ENCODE peak calls at places on chromosomes 11 and 22, in five cellular contexts. One of them, this sample, is unnamed.

GRCh38 chr11:17894929-17895658 is 117.8 kb downstream of the SERGEF start:
- DNase-seq in AG10803: no peak
- DNase-seq in heart right ventricle: peak; percentile 18
- DNase-seq in progenitor cell of endocrine pancreas: no peak
- DNase-seq in uterus: no peak
- DNase-seq in this sample: no peak

GRCh38 chr11:65113839-65114238 is 2.2 kb downstream of the TM7SF2 start:
- DNase-seq in uterus: no peak
- DNase-seq in AG10803: no peak
- DNase-seq in heart right ventricle: no peak
- DNase-seq in progenitor cell of endocrine pancreas: no peak
- DNase-seq in this sample: no peak

GRCh38 chr22:49010086-49010863 is 817.4 kb downstream of the BRD1 start:
- DNase-seq in heart right ventricle: no peak
- DNase-seq in AG10803: no peak
- DNase-seq in progenitor cell of endocrine pancreas: no peak
- DNase-seq in uterus: no peak
- DNase-seq in this sample: no peak

GRCh38 chr11:79393362-79394043 is 47.3 kb downstream of the TENM4 start:
- DNase-seq in heart right ventricle: no peak
- DNase-seq in AG10803: no peak
- DNase-seq in uterus: no peak
- DNase-seq in progenitor cell of endocrine pancreas: no peak
- DNase-seq in this sample: peak; percentile 71

GRCh38 chr22:31526275-31526674 is 29.9 kb downstream of the SFI1 start:
- DNase-seq in heart right ventricle: no peak
- DNase-seq in AG10803: no peak
- DNase-seq in uterus: no peak
- DNase-seq in progenitor cell of endocrine pancreas: no peak
- DNase-seq in this sample: no peak

GRCh38 chr11:71425851-71426250 is 22.3 kb downstream of the DHCR7 start:
- DNase-seq in progenitor cell of endocrine pancreas: no peak
- DNase-seq in heart right ventricle: no peak
- DNase-seq in AG10803: no peak
- DNase-seq in uterus: no peak
- DNase-seq in this sample: no peak

GRCh38 chr11:117585631-117586030 is 211.4 kb downstream of the DSCAML1 start:
- DNase-seq in AG10803: no peak
- DNase-seq in progenitor cell of endocrine pancreas: no peak
- DNase-seq in uterus: peak; percentile 9
- DNase-seq in heart right ventricle: no peak
- DNase-seq in this sample: no peak

GRCh38 chr11:67605231-67606011 is 1.3 kb upstream of the NDUFV1 start:
- DNase-seq in heart right ventricle: no peak
- DNase-seq in progenitor cell of endocrine pancreas: no peak
- DNase-seq in uterus: peak; percentile 27
- DNase-seq in AG10803: no peak
- DNase-seq in this sample: no peak

GRCh38 chr22:50419116-50419515 is 55.7 kb downstream of the SBF1 start:
- DNase-seq in heart right ventricle: no peak
- DNase-seq in uterus: no peak
- DNase-seq in progenitor cell of endocrine pancreas: no peak
- DNase-seq in AG10803: no peak
- DNase-seq in this sample: no peak

GRCh38 chr22:26972281-26972680 is 314.9 kb downstream of the MIAT start:
- DNase-seq in progenitor cell of endocrine pancreas: no peak
- DNase-seq in heart right ventricle: no peak
- DNase-seq in AG10803: peak; percentile 12
- DNase-seq in uterus: no peak
- DNase-seq in this sample: no peak

GRCh38 chr11:46513934-46514342 is 79.9 kb downstream of the AMBRA1 start:
- DNase-seq in uterus: peak; percentile 24
- DNase-seq in progenitor cell of endocrine pancreas: no peak
- DNase-seq in heart right ventricle: peak; percentile 59
- DNase-seq in AG10803: peak; percentile 37
- DNase-seq in this sample: no peak

GRCh38 chr11:27902981-27903624 is 202.8 kb upstream of the BDNF start:
- DNase-seq in uterus: no peak
- DNase-seq in AG10803: peak; percentile 78
- DNase-seq in heart right ventricle: no peak
- DNase-seq in progenitor cell of endocrine pancreas: no peak
- DNase-seq in this sample: peak; percentile 90

GRCh38 chr22:37496651-37497599 is 10.7 kb upstream of the MFNG start:
- DNase-seq in uterus: no peak
- DNase-seq in heart right ventricle: no peak
- DNase-seq in AG10803: peak; percentile 90
- DNase-seq in progenitor cell of endocrine pancreas: no peak
- DNase-seq in this sample: peak; percentile 93

GRCh38 chr11:102393272-102393730 is 46.3 kb downstream of the BIRC2 start:
- DNase-seq in progenitor cell of endocrine pancreas: no peak
- DNase-seq in uterus: no peak
- DNase-seq in heart right ventricle: no peak
- DNase-seq in AG10803: no peak
- DNase-seq in this sample: no peak

GRCh38 chr11:15232496-15232895 is 117.8 kb downstream of the INSC start:
- DNase-seq in AG10803: no peak
- DNase-seq in heart right ventricle: no peak
- DNase-seq in progenitor cell of endocrine pancreas: no peak
- DNase-seq in uterus: no peak
- DNase-seq in this sample: no peak

GRCh38 chr11:17692931-17693330 is 26.4 kb upstream of the MYOD1 start:
- DNase-seq in progenitor cell of endocrine pancreas: no peak
- DNase-seq in uterus: no peak
- DNase-seq in AG10803: no peak
- DNase-seq in heart right ventricle: no peak
- DNase-seq in this sample: no peak

GRCh38 chr22:50524664-50525103 is 714 bp downstream of the SCO2 start:
- DNase-seq in uterus: no peak
- DNase-seq in heart right ventricle: no peak
- DNase-seq in AG10803: no peak
- DNase-seq in progenitor cell of endocrine pancreas: no peak
- DNase-seq in this sample: no peak

GRCh38 chr11:122271747-122272146 is 155.7 kb upstream of the BLID start:
- DNase-seq in progenitor cell of endocrine pancreas: no peak
- DNase-seq in heart right ventricle: no peak
- DNase-seq in uterus: no peak
- DNase-seq in AG10803: no peak
- DNase-seq in this sample: no peak

GRCh38 chr11:16169946-16170345 is 186.4 kb downstream of the SOX6 start:
- DNase-seq in uterus: no peak
- DNase-seq in AG10803: peak; percentile 77
- DNase-seq in progenitor cell of endocrine pancreas: no peak
- DNase-seq in heart right ventricle: no peak
- DNase-seq in this sample: no peak

GRCh38 chr11:22807391-22807790 is 22.2 kb downstream of the SVIP start:
- DNase-seq in uterus: no peak
- DNase-seq in heart right ventricle: no peak
- DNase-seq in AG10803: no peak
- DNase-seq in progenitor cell of endocrine pancreas: no peak
- DNase-seq in this sample: no peak

GRCh38 chr11:17371614-17372013 is 16.8 kb downstream of the KCNJ11 start:
- DNase-seq in uterus: no peak
- DNase-seq in AG10803: peak; percentile 49
- DNase-seq in heart right ventricle: no peak
- DNase-seq in progenitor cell of endocrine pancreas: no peak
- DNase-seq in this sample: peak; percentile 37

GRCh38 chr22:50576070-50576469 is 2.2 kb downstream of the CPT1B start:
- DNase-seq in progenitor cell of endocrine pancreas: no peak
- DNase-seq in heart right ventricle: no peak
- DNase-seq in AG10803: peak; percentile 23
- DNase-seq in uterus: no peak
- DNase-seq in this sample: peak; percentile 42

GRCh38 chr22:45704648-45705047 is 33.0 kb downstream of the ATXN10 start:
- DNase-seq in heart right ventricle: no peak
- DNase-seq in AG10803: peak; percentile 52
- DNase-seq in uterus: no peak
- DNase-seq in progenitor cell of endocrine pancreas: no peak
- DNase-seq in this sample: peak; percentile 8

GRCh38 chr22:22663861-22664800 is 19.7 kb downstream of the GGTLC2 start:
- DNase-seq in uterus: no peak
- DNase-seq in progenitor cell of endocrine pancreas: no peak
- DNase-seq in heart right ventricle: no peak
- DNase-seq in AG10803: no peak
- DNase-seq in this sample: no peak

GRCh38 chr11:111632798-111633197 is 30.5 kb downstream of the SIK2 start:
- DNase-seq in uterus: no peak
- DNase-seq in heart right ventricle: no peak
- DNase-seq in progenitor cell of endocrine pancreas: no peak
- DNase-seq in AG10803: no peak
- DNase-seq in this sample: no peak

GRCh38 chr11:78196661-78197091 is 8.0 kb downstream of the USP35 start:
- DNase-seq in AG10803: no peak
- DNase-seq in progenitor cell of endocrine pancreas: no peak
- DNase-seq in uterus: no peak
- DNase-seq in heart right ventricle: no peak
- DNase-seq in this sample: no peak

GRCh38 chr11:396948-397548 is 3.0 kb downstream of the PKP3 start:
- DNase-seq in uterus: peak; percentile 68
- DNase-seq in progenitor cell of endocrine pancreas: no peak
- DNase-seq in AG10803: peak; percentile 48
- DNase-seq in heart right ventricle: peak; percentile 62
- DNase-seq in this sample: peak; percentile 53

GRCh38 chr11:133212201-133212600 is 320.1 kb downstream of the OPCML start:
- DNase-seq in progenitor cell of endocrine pancreas: no peak
- DNase-seq in uterus: no peak
- DNase-seq in AG10803: no peak
- DNase-seq in heart right ventricle: no peak
- DNase-seq in this sample: no peak

GRCh38 chr11:123159146-123159857 is 35.7 kb downstream of the CLMP start:
- DNase-seq in progenitor cell of endocrine pancreas: no peak
- DNase-seq in AG10803: no peak
- DNase-seq in heart right ventricle: no peak
- DNase-seq in uterus: no peak
- DNase-seq in this sample: no peak

GRCh38 chr11:20355221-20356219 is 8.0 kb upstream of the HTATIP2 start:
- DNase-seq in heart right ventricle: no peak
- DNase-seq in uterus: no peak
- DNase-seq in AG10803: peak; percentile 51
- DNase-seq in progenitor cell of endocrine pancreas: no peak
- DNase-seq in this sample: peak; percentile 50

GRCh38 chr11:120629407-120629806 is 117.9 kb downstream of the GRIK4 start:
- DNase-seq in progenitor cell of endocrine pancreas: no peak
- DNase-seq in AG10803: no peak
- DNase-seq in uterus: no peak
- DNase-seq in heart right ventricle: no peak
- DNase-seq in this sample: no peak

GRCh38 chr22:40009231-40009769 is 14.5 kb downstream of the FAM83F start:
- DNase-seq in AG10803: no peak
- DNase-seq in uterus: no peak
- DNase-seq in heart right ventricle: no peak
- DNase-seq in progenitor cell of endocrine pancreas: no peak
- DNase-seq in this sample: no peak

DNA sequence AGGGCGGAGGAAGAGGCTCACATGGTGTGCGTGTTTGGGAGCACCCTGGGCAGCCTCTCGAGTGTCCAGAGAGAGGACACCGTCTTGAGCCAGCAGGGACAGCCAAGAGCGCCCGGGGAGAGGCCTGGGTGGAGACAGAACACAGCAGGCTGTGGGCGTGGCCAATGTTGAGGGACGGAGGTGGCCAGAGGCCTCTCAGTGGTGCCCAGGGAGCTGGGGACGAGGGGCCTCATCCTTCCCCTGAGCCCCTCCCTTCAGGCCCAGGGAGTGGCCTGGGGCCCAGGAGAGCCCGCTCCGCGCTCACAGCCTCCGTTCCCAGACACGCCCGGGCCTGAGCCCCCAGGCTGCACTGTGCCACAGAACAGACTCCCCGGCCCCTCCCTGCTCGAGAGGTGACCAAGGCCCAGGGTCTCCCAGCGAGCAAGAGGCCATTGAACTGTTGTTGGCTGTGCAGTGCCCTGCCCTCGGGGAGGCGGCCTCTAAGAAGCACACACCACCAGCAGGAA is 48.4 kb downstream of the CDKN1C start:
- DNase-seq in uterus: peak; percentile 72
- DNase-seq in AG10803: peak; percentile 50
- DNase-seq in heart right ventricle: peak; percentile 83
- DNase-seq in progenitor cell of endocrine pancreas: peak; percentile 64
- DNase-seq in this sample: peak; percentile 67
- TF ChIP-seq CTCF in uterus: no peak
- TF ChIP-seq CTCF in AG10803: peak; percentile 47
- TF ChIP-seq CTCF in heart right ventricle: peak; percentile 29
- TF ChIP-seq CTCF in progenitor cell of endocrine pancreas: peak; percentile 55
- TF ChIP-seq CTCF in this sample: peak; percentile 55

DNA sequence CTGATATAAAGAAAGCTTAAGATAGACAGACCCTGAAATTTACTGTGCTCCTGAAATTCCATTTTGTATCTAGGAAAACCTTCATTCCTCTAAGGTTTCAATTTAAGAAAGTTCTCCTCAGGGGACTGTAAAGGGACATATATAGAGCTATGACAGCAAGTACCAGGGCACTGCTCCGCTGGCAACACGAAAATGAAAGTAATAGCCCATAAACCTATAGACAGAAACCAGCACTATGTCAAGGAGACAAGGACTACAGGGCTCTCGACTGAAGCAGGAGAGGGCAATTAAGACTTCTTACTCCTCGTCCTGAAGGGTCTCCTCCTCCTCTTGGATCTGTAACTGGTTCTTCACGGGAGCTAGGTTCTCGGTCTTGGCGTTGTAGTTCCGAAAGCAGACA is 6.9 kb downstream of the FEZ1 start:
- DNase-seq in heart right ventricle: no peak
- DNase-seq in uterus: no peak
- DNase-seq in progenitor cell of endocrine pancreas: no peak
- DNase-seq in AG10803: no peak
- DNase-seq in this sample: no peak
- TF ChIP-seq CTCF in heart right ventricle: no peak
- TF ChIP-seq CTCF in uterus: no peak
- TF ChIP-seq CTCF in progenitor cell of endocrine pancreas: no peak
- TF ChIP-seq CTCF in AG10803: no peak
- TF ChIP-seq CTCF in this sample: no peak

GRCh38 chr22:17201285-17201945 is 17.8 kb downstream of the ADA2 start:
- DNase-seq in uterus: no peak
- DNase-seq in heart right ventricle: no peak
- DNase-seq in progenitor cell of endocrine pancreas: no peak
- DNase-seq in AG10803: peak; percentile 29
- DNase-seq in this sample: no peak
- TF ChIP-seq CTCF in uterus: no peak
- TF ChIP-seq CTCF in heart right ventricle: no peak
- TF ChIP-seq CTCF in progenitor cell of endocrine pancreas: peak; percentile 57
- TF ChIP-seq CTCF in AG10803: peak; percentile 37
- TF ChIP-seq CTCF in this sample: peak; percentile 39

GRCh38 chr11:80844110-80844509 is 1403.3 kb upstream of the TENM4 start:
- DNase-seq in uterus: no peak
- DNase-seq in heart right ventricle: no peak
- DNase-seq in AG10803: no peak
- DNase-seq in progenitor cell of endocrine pancreas: no peak
- DNase-seq in this sample: no peak
- TF ChIP-seq CTCF in uterus: no peak
- TF ChIP-seq CTCF in heart right ventricle: no peak
- TF ChIP-seq CTCF in AG10803: no peak
- TF ChIP-seq CTCF in progenitor cell of endocrine pancreas: no peak
- TF ChIP-seq CTCF in this sample: no peak